ENCODE peak calls at places on chromosomes 4 and X, in five cellular contexts. R is stimulated activated CD4-positive, alpha-beta T cell treated with anti-CD3 and anti-CD28 coated beads, Interleukin-4, amount 100 ng/mL, for 48 hours; P is HT-29; C is stimulated activated CD8-positive, alpha-beta memory T cell treated with anti-CD3 and anti-CD28 coated beads, Interleukin-4, amount 100 ng/mL, for 1 hour; G is NCI-H2029 treated with DMSO at 0.1 percent for 48 hours. H is an unnamed sample.

GRCh38 chr4:24105183-24106039 is 215.6 kb upstream of the PPARGC1A start:
- DNase-seq in C (no peak), R (no peak), P (no peak), G (no peak), H (no peak)

GRCh38 chrX:40098264-40099045 is 697 bp upstream of the BCOR start:
- DNase-seq in G (no peak), C (no peak), P (peak; percentile 26), R (no peak), H (peak; percentile 72)

GRCh38 chr4:36285784-36286480 is 4.5 kb downstream of the DTHD1 start:
- DNase-seq in P (peak; percentile 75), R (peak; percentile 9), G (no peak), C (peak; percentile 16), H (no peak)

GRCh38 chrX:34893741-34894140 is 48.9 kb upstream of the FAM47B start:
- DNase-seq in C (no peak), P (peak; percentile 59), G (no peak), R (no peak), H (peak; percentile 4)

GRCh38 chrX:2483398-2483797 is 17.4 kb downstream of the DHRSX start:
- DNase-seq in P (no peak), R (no peak), C (no peak), G (no peak), H (no peak)

GRCh38 chr4:182922551-182923284 is 5.5 kb upstream of the DCTD start:
- DNase-seq in P (peak; percentile 61), R (no peak), G (peak; percentile 45), C (no peak), H (no peak)

GRCh38 chrX:12721042-12721441 is 70.2 kb upstream of the PRPS2 start:
- DNase-seq in G (no peak), C (no peak), R (no peak), P (no peak), H (no peak)

GRCh38 chr4:7434766-7435150 is at the start of gene PSAPL1:
- DNase-seq in C (no peak), G (peak; percentile 46), P (peak; percentile 29), R (no peak), H (no peak)

GRCh38 chr4:8021796-8022195 is 82.1 kb upstream of the AFAP1 start:
- DNase-seq in P (no peak), R (no peak), G (no peak), C (no peak), H (no peak)

GRCh38 chrX:148577711-148578110 is 77.3 kb downstream of the AFF2 start:
- DNase-seq in C (no peak), R (no peak), G (no peak), P (no peak), H (no peak)

GRCh38 chr4:41319553-41319952 is 62.8 kb downstream of the UCHL1 start:
- DNase-seq in G (peak; percentile 70), P (peak; percentile 77), C (no peak), R (no peak), H (no peak)

GRCh38 chr4:71814433-71814832 is 30.6 kb upstream of the GC start:
- DNase-seq in C (no peak), P (peak; percentile 10), R (no peak), G (no peak), H (no peak)

GRCh38 chrX:131895002-131895401 is 128.1 kb upstream of the STK26 start:
- DNase-seq in G (no peak), R (no peak), C (no peak), P (no peak), H (no peak)

GRCh38 chr4:7844247-7844991 is 95.2 kb downstream of the AFAP1 start:
- DNase-seq in R (peak; percentile 67), G (no peak), C (peak; percentile 55), P (peak; percentile 69), H (peak; percentile 70)

GRCh38 chr4:132592340-132592739 is 556.8 kb upstream of the PCDH10 start:
- DNase-seq in C (no peak), G (no peak), R (no peak), P (no peak), H (no peak)

GRCh38 chr4:123037809-123038208 is 115.4 kb upstream of the NUDT6 start:
- DNase-seq in P (no peak), C (no peak), G (no peak), R (no peak), H (no peak)

GRCh38 chr4:113693993-113694392 is 67.5 kb downstream of the CAMK2D start:
- DNase-seq in C (no peak), R (no peak), P (no peak), G (no peak), H (no peak)

GRCh38 chrX:72005046-72005445 is 94.4 kb downstream of the NHSL2 start:
- DNase-seq in C (no peak), R (no peak), G (no peak), P (no peak), H (no peak)

GRCh38 chr4:113300384-113301011 is 251.0 kb downstream of the ANK2 start:
- DNase-seq in G (no peak), R (no peak), C (no peak), P (peak; percentile 61), H (no peak)

GRCh38 chr4:16026155-16026761 is 57.6 kb downstream of the PROM1 start:
- DNase-seq in R (no peak), P (peak; percentile 79), G (peak; percentile 36), C (no peak), H (peak; percentile 79)

GRCh38 chrX:39199429-39199828 is 398.2 kb downstream of the MID1IP1 start:
- DNase-seq in R (no peak), P (no peak), G (no peak), C (no peak), H (no peak)

GRCh38 chr4:40325406-40326019 is 9.6 kb upstream of the CHRNA9 start:
- DNase-seq in R (peak; percentile 24), P (peak; percentile 62), G (peak; percentile 52), C (peak; percentile 39), H (peak; percentile 90)

H was measured in NAMALWA.